ENCODE peak calls at places on chromosome 2, in five cellular contexts. N is CD8-positive, alpha-beta memory T cell; G is endothelial cell of umbilical vein; B is stomach; W is GM23248. E is an unnamed sample. For H3K9me3 and H3K27me3, the result is how much of the 10 kb centered on the place peaks cover.

GRCh38 chr2:219836647-219837177 is 209.3 kb downstream of the SLC4A3 start:
- DNase-seq in N (no peak), G (no peak), B (no peak), W (peak), E (peak)

GRCh38 chr2:55239656-55240222 is 7.3 kb downstream of the RPS27A start:
- DNase-seq in N (no peak), G (peak), B (no peak), W (no peak), E (no peak)

GRCh38 chr2:100237770-100238169 is 84.5 kb downstream of the LONRF2 start:
- DNase-seq in N (no peak), G (no peak), B (peak), W (no peak), E (no peak)

GRCh38 chr2:29804671-29805070 is 116.7 kb downstream of the ALK start:
- DNase-seq in N (no peak), G (no peak), B (no peak), W (no peak), E (no peak)

GRCh38 chr2:19787134-19787533 is 114.6 kb downstream of the TTC32 start:
- DNase-seq in N (no peak), G (no peak), B (no peak), W (no peak), E (no peak)

GRCh38 chr2:201440182-201440581 is 11.1 kb downstream of the TRAK2 start:
- DNase-seq in N (no peak), G (no peak), B (peak), W (no peak), E (no peak)

GRCh38 chr2:126825306-126825705 is 73.4 kb upstream of the TEX51 start:
- DNase-seq in N (no peak), G (no peak), B (no peak), W (no peak), E (no peak)

GRCh38 chr2:124437811-124438210 is 412.7 kb downstream of the CNTNAP5 start:
- DNase-seq in N (no peak), G (no peak), B (no peak), W (no peak), E (no peak)

GRCh38 chr2:30232027-30232800 is 880 bp downstream of the LBH start:
- DNase-seq in N (peak), G (no peak), B (peak), W (peak), E (peak)

GRCh38 chr2:196696423-196697073 is 57.0 kb downstream of the CCDC150 start:
- DNase-seq in N (no peak), G (no peak), B (no peak), W (peak), E (peak)

GRCh38 chr2:70270323-70270722 is 12.4 kb downstream of the PCYOX1 start:
- DNase-seq in N (no peak), G (no peak), B (no peak), W (no peak), E (no peak)
- H3K4me3 ChIP-seq in N (no peak), G (no peak), B (no peak), W (no peak), E (no peak)

GRCh38 chr2:14220101-14220500 is 412.4 kb upstream of the LRATD1 start:
- DNase-seq in N (no peak), G (no peak), B (no peak), W (no peak), E (no peak)
- H3K9me3 ChIP-seq in N (under half), G (under half), B (under half), W (under half), E (under half)

GRCh38 chr2:176157499-176158305 is 595 bp downstream of the HOXD3 start:
- DNase-seq in N (no peak), G (peak), B (no peak), W (peak), E (no peak)

GRCh38 chr2:176154853-176155252 is 2.3 kb upstream of the HOXD3 start:
- DNase-seq in N (no peak), G (no peak), B (no peak), W (no peak), E (no peak)

GRCh38 chr2:176156301-176156958 is 677 bp upstream of the HOXD3 start:
- DNase-seq in N (no peak), G (no peak), B (no peak), W (no peak), E (no peak)

GRCh38 chr2:176156959-176157498 is at the start of gene HOXD3:
- DNase-seq in N (no peak), G (peak), B (no peak), W (peak), E (no peak)

GRCh38 chr2:176155341-176156044 is 1.6 kb upstream of the HOXD3 start:
- DNase-seq in N (no peak), G (no peak), B (no peak), W (no peak), E (no peak)
- H3K27me3 ChIP-seq in N (half or more), G (under half), B (half or more), W (under half), E (under half)

DNA sequence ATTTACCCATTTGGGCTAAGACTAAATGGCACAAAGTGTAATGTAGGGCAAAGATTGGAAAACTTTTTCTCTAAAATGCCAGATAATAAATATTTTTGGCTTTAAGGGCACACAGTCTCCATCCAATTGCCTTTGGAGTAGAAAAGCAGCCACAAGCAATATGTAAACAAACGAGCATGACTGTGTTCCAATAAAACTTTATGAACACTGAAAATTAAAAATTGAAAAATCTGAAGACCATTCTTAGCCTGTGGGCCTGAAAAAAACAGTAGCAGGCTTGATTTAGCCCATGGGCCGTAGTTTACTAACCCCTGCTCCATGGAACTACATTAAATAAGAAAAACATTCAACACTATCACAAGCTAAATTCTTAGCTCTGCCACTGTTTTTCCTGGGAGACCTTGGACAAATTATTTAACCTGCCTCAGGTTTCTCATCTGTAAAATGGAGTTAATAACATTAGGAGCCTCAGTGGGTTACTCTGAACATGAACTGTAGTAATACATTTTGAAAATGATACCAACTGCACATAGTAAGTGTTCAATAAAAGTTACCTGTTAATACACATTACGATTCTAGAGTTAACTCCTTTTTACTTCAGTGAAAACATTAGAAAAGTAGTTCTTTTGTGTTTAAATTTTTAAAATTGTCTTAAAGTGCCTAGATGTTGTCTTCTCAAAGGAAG is 1.3 kb downstream of the IFIH1 start:
- DNase-seq in N (no peak), G (no peak), B (no peak), W (no peak), E (no peak)
- H3K4me3 ChIP-seq in N (peak), G (peak), B (peak), W (peak), E (peak)

E was measured in MG63.